ENCODE peak calls at places on chromosomes 1 and 21, in ten cellular contexts. Q is vagina, Y is heart left ventricle, B is GM12891, I is lower leg skin, G is esophagus squamous epithelium, U is H54, R is adrenal gland, W is sigmoid colon, O is stomach. L is an unnamed sample.

GRCh38 chr1:8027748-8028631 is 1.9 kb upstream of the ERRFI1 start:
- DNase-seq in Q (no peak), Y (no peak), B (no peak), I (no peak), G (no peak), U (no peak), R (no peak), W (no peak), O (no peak), L (no peak)

GRCh38 chr1:160410412-160411005 is 10.1 kb downstream of the VANGL2 start:
- DNase-seq in Q (no peak), Y (no peak), B (no peak), I (no peak), G (no peak), U (no peak), R (no peak), W (no peak), O (no peak), L (no peak)

GRCh38 chr1:62735491-62736171 is 47.4 kb upstream of the DOCK7 start:
- DNase-seq in Q (no peak), Y (no peak), B (no peak), I (no peak), G (no peak), U (peak), R (no peak), W (no peak), O (no peak), L (no peak)

GRCh38 chr21:33205476-33205875 is 24.3 kb upstream of the IFNAR2 start:
- DNase-seq in Q (no peak), Y (no peak), B (no peak), I (no peak), G (no peak), U (no peak), R (no peak), W (no peak), O (no peak), L (no peak)

GRCh38 chr1:219066631-219067349 is 106.9 kb upstream of the LYPLAL1 start:
- DNase-seq in Q (no peak), Y (no peak), B (no peak), I (no peak), G (no peak), U (no peak), R (no peak), W (no peak), O (no peak), L (no peak)

GRCh38 chr1:29258189-29258973 is 22.1 kb downstream of the PTPRU start:
- DNase-seq in Q (no peak), Y (no peak), B (no peak), I (no peak), G (no peak), U (no peak), R (no peak), W (peak), O (no peak), L (no peak)

GRCh38 chr1:109895720-109896504 is 14.7 kb upstream of the CSF1 start:
- DNase-seq in Q (no peak), Y (peak), B (no peak), I (no peak), G (no peak), U (peak), R (peak), W (no peak), O (no peak), L (no peak)

GRCh38 chr21:16678479-16678878 is 834.4 kb upstream of the CXADR start:
- DNase-seq in Q (no peak), Y (no peak), B (no peak), I (no peak), G (no peak), U (no peak), R (no peak), W (no peak), O (no peak), L (no peak)

GRCh38 chr1:53913352-53914043 is 19.5 kb downstream of the DIO1 start:
- DNase-seq in Q (no peak), Y (no peak), B (no peak), I (no peak), G (no peak), U (no peak), R (no peak), W (no peak), O (no peak), L (peak)

GRCh38 chr1:177848577-177848976 is 121.3 kb downstream of the SEC16B start:
- DNase-seq in Q (no peak), Y (no peak), B (no peak), I (no peak), G (no peak), U (no peak), R (no peak), W (no peak), O (no peak), L (no peak)

GRCh38 chr1:207811920-207812720 is 60.3 kb downstream of the CD46 start:
- DNase-seq in Q (peak), Y (peak), B (no peak), I (peak), G (no peak), U (no peak), R (peak), W (peak), O (peak), L (peak)

GRCh38 chr1:43951021-43951985 is 4.6 kb downstream of the IPO13 start:
- DNase-seq in Q (no peak), Y (no peak), B (no peak), I (no peak), G (no peak), U (peak), R (no peak), W (no peak), O (no peak), L (no peak)

GRCh38 chr1:221847676-221848075 is 105.8 kb upstream of the DUSP10 start:
- DNase-seq in Q (no peak), Y (no peak), B (no peak), I (no peak), G (no peak), U (no peak), R (no peak), W (no peak), O (no peak), L (no peak)

GRCh38 chr1:222382171-222382570 is 165.7 kb downstream of the HHIPL2 start:
- DNase-seq in Q (no peak), Y (no peak), B (no peak), I (no peak), G (no peak), U (no peak), R (no peak), W (no peak), O (no peak), L (no peak)

GRCh38 chr1:223245411-223245810 is 102.4 kb upstream of the TLR5 start:
- DNase-seq in Q (peak), Y (no peak), B (no peak), I (no peak), G (no peak), U (no peak), R (no peak), W (no peak), O (no peak), L (no peak)

GRCh38 chr1:1809489-1809888 is 31.2 kb upstream of the NADK start:
- DNase-seq in Q (no peak), Y (no peak), B (no peak), I (no peak), G (no peak), U (no peak), R (no peak), W (no peak), O (no peak), L (no peak)

GRCh38 chr1:156616463-156616862 is 2.8 kb upstream of the HAPLN2 start:
- DNase-seq in Q (no peak), Y (no peak), B (no peak), I (no peak), G (no peak), U (peak), R (peak), W (peak), O (no peak), L (peak)

GRCh38 chr1:241639040-241639652 is 1.0 kb downstream of the CHML start:
- DNase-seq in Q (no peak), Y (no peak), B (no peak), I (no peak), G (no peak), U (no peak), R (no peak), W (no peak), O (no peak), L (peak)

GRCh38 chr1:164678289-164678688 is 119.3 kb downstream of the PBX1 start:
- DNase-seq in Q (no peak), Y (no peak), B (no peak), I (no peak), G (no peak), U (no peak), R (no peak), W (no peak), O (no peak), L (no peak)

GRCh38 chr1:234994411-234995295 is 134.0 kb downstream of the TOMM20 start:
- DNase-seq in Q (no peak), Y (no peak), B (no peak), I (no peak), G (no peak), U (no peak), R (no peak), W (peak), O (no peak), L (no peak)

GRCh38 chr21:45510466-45510955 is 31.7 kb downstream of the SLC19A1 start:
- DNase-seq in Q (no peak), Y (peak), B (no peak), I (no peak), G (no peak), U (no peak), R (no peak), W (peak), O (no peak), L (no peak)

GRCh38 chr1:199010933-199011332 is 372.1 kb downstream of the PTPRC start:
- DNase-seq in Q (no peak), Y (no peak), B (no peak), I (no peak), G (no peak), U (no peak), R (no peak), W (no peak), O (no peak), L (no peak)

GRCh38 chr1:3598051-3598471 is 13.2 kb downstream of the MEGF6 start:
- DNase-seq in Q (no peak), Y (no peak), B (no peak), I (no peak), G (no peak), U (no peak), R (no peak), W (no peak), O (no peak), L (no peak)

GRCh38 chr1:109241841-109242301 is 7.5 kb upstream of the CELSR2 start:
- DNase-seq in Q (no peak), Y (no peak), B (no peak), I (no peak), G (no peak), U (no peak), R (no peak), W (no peak), O (peak), L (no peak)

GRCh38 chr1:55217226-55217996 is 2.2 kb upstream of the USP24 start:
- DNase-seq in Q (no peak), Y (no peak), B (no peak), I (peak), G (no peak), U (no peak), R (no peak), W (no peak), O (no peak), L (peak)

GRCh38 chr1:27542463-27543273 is 52.7 kb upstream of the WASF2 start:
- DNase-seq in Q (no peak), Y (peak), B (no peak), I (no peak), G (no peak), U (peak), R (peak), W (peak), O (peak), L (peak)

GRCh38 chr1:8495928-8496401 is 178.1 kb downstream of the SLC45A1 start:
- DNase-seq in Q (no peak), Y (no peak), B (no peak), I (no peak), G (no peak), U (no peak), R (no peak), W (no peak), O (no peak), L (no peak)

GRCh38 chr1:9120312-9120958 is 8.5 kb downstream of the GPR157 start:
- DNase-seq in Q (no peak), Y (no peak), B (no peak), I (no peak), G (no peak), U (no peak), R (no peak), W (no peak), O (no peak), L (no peak)

GRCh38 chr1:205375816-205376545 is 19.3 kb upstream of the KLHDC8A start:
- DNase-seq in Q (no peak), Y (no peak), B (no peak), I (no peak), G (no peak), U (peak), R (peak), W (no peak), O (no peak), L (no peak)

DNA sequence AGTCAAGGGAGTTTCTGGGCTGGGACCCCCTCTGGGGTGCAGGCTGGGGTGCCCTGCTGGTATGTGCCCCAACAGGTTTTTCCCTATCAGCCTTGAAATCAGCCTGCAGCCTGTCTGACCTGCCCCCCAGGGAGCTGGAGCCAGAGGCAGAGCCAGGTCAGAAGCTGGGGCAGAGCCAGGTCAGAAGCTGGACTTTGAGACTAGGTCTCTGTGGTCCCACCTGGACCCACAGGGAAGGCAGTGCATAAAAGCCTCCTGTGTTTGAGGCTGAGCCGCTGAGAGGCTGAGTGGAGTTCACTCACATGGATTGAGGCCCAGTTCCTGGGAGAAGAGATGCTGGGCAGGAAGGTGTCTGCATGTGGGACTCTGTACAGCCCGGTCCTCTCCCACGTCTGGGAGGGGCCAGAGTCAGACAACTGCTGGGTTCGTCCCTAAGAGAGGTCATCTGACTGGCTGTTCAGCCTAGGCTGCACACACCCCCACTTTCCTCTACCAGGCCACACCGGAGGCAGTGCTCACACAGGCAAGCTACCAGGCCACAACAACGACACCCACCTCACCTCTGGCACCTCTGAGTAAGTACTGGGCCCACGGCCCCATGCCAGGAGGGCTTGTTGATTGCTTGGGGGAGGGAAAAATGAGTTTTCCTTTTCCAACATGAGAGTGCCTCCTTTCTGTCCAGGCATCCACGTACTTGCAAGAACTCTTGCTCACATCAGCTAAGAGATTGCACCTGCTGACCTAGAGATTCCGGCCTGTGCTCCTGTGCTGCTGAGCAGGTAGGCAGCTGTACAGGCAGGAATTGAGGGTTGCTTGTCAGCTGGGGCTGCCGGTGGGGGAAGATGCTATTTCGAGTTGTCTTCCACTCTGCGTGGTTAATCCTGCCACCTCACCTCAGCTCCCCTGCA is at the start of gene ANXA9:
- DNase-seq in Q (no peak), Y (no peak), B (peak), I (no peak), G (no peak), U (peak), R (no peak), W (no peak), O (peak), L (peak)
- TF ChIP-seq POLR2A in Q (no peak), Y (no peak), B (no peak), I (no peak), G (no peak), U (no peak), R (no peak), W (no peak), O (no peak), L (no peak)

GRCh38 chr1:172322219-172323061 is 98.0 kb upstream of the C1orf105 start:
- DNase-seq in Q (no peak), Y (peak), B (no peak), I (peak), G (no peak), U (peak), R (peak), W (peak), O (no peak), L (no peak)
- TF ChIP-seq POLR2A in Q (no peak), Y (no peak), B (no peak), I (no peak), G (no peak), U (peak), R (peak), W (no peak), O (no peak), L (no peak)

GRCh38 chr1:17403081-17403480 is 31.1 kb downstream of the PADI6 start:
- DNase-seq in Q (no peak), Y (no peak), B (no peak), I (no peak), G (no peak), U (no peak), R (no peak), W (no peak), O (no peak), L (no peak)

GRCh38 chr1:17404034-17404671 is 32.2 kb downstream of the PADI6 start:
- DNase-seq in Q (no peak), Y (no peak), B (no peak), I (no peak), G (no peak), U (no peak), R (no peak), W (no peak), O (no peak), L (no peak)

GRCh38 chr1:17409391-17409811 is 30.1 kb downstream of the RCC2 start:
- DNase-seq in Q (no peak), Y (no peak), B (no peak), I (no peak), G (no peak), U (no peak), R (no peak), W (no peak), O (peak), L (peak)

GRCh38 chr1:17404820-17405219 is 32.8 kb downstream of the PADI6 start:
- DNase-seq in Q (no peak), Y (no peak), B (no peak), I (no peak), G (no peak), U (no peak), R (no peak), W (no peak), O (no peak), L (no peak)

DNA sequence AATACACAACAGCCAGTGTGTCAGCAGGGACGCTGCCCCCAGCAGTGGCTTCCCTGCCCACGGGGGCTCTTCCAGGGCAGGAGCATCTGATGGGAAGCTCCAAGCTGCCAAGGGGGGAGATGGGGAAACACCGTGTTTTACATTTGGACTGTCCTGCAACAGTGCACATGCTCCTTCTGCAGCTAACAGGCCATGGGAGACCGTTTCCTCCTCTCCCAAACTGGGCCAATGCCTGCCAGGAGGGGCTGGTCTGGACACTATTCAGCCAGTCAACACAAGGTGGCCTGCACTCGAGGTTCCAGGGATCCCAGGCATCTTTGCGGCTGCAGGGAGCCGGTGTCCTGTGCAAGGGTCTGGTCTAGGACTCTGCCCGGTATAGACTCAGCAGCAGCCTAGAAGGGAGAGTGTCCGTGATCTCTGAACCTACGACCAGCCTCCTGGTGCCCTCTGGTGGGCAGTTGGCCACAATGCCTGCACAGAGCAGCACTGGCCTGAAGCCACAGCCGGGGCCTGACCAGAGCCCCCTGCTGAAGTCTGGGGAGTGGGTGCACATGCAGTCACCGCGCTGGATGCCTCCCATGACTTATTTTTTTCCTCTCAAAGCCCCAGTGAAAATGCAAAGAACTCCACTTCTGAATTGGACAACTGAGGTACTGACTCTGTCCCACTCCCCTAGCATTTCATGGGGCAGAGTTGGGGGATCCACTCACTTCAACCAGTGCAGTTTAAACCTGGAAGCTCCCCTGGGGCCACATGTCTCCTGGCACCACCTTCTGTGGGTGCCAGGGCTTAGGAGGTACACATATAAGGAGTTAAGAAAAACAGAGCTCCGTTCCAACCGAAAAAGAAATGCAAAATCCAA is 33.3 kb downstream of the RCC2 start:
- DNase-seq in Q (no peak), Y (peak), B (peak), I (no peak), G (no peak), U (peak), R (peak), W (no peak), O (peak), L (peak)
- TF ChIP-seq POLR2A in Q (no peak), Y (no peak), B (peak), I (no peak), G (no peak), U (no peak), R (no peak), W (no peak), O (no peak), L (no peak)

GRCh38 chr1:153543738-153544135 is 1.9 kb downstream of the S100A4 start:
- DNase-seq in Q (no peak), Y (no peak), B (no peak), I (no peak), G (no peak), U (no peak), R (no peak), W (peak), O (no peak), L (no peak)

GRCh38 chr1:153544453-153545066 is 1.0 kb downstream of the S100A4 start:
- DNase-seq in Q (peak), Y (no peak), B (no peak), I (no peak), G (no peak), U (no peak), R (no peak), W (no peak), O (no peak), L (no peak)

GRCh38 chr1:153546796-153547559 is 1.4 kb upstream of the S100A4 start:
- DNase-seq in Q (no peak), Y (no peak), B (no peak), I (no peak), G (no peak), U (no peak), R (no peak), W (no peak), O (no peak), L (peak)

GRCh38 chr1:153546371-153546770 is 765 bp upstream of the S100A4 start:
- DNase-seq in Q (peak), Y (no peak), B (no peak), I (no peak), G (no peak), U (no peak), R (no peak), W (no peak), O (no peak), L (no peak)

DNA sequence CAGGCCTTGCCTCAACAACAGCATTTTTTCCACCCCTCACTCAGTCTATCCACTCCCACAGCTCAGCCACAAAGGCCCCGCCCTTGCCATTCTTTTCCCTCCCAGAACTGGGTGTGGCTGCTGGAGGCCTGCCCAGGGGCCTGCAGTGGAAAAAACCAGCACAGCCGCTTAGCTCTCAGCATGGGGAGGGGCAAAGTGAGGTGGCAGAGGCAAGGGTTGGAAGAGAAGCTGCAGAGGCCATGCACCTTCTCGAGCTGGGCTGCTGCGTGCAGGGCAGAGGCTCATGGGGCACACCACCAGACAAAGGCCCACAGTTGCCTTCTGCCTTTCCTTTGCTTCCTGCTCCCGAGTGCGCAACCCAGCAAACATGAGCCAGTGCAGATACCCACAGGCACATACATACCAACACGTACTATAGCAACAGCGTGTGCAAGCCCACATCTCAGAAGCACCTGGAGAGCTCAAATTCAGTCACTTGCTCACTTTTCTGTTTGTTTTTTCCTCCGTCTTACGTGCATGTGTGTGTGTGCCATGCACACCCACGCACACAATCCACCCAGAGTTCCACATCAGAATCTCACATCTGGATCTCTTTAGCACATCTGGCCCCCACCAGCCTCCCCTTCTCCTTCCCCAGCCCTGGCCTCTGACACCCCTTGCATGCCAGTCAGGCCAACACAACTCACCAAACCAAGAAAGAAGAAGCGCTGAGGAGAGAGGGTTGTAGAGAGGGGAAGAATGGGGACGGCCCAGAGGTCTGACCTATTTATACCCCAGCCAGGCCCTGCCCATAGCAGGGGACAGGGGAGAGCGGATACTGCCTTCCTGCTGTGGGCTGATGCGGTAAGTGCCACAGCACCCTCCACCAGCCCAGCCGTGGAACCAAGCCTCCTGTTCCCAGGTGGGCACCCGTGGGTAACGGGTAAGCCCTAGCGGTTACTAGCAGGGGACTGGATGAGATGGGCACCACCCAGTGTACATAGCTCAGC is at the start of gene S100A4:
- DNase-seq in Q (peak), Y (peak), B (peak), I (peak), G (peak), U (no peak), R (peak), W (peak), O (peak), L (peak)
- TF ChIP-seq POLR2A in Q (peak), Y (peak), B (no peak), I (no peak), G (peak), U (peak), R (peak), W (peak), O (no peak), L (peak)